ENCODE peak calls at places on chromosomes 4 and X, in four cellular contexts. J, P, X and U are unnamed samples.

GRCh38 chrX:21905976-21906375 is 34.5 kb upstream of the SMS start:
- DNase-seq in J (no peak), P (no peak), X (no peak), U (no peak)

GRCh38 chr4:83558693-83559092 is 22.8 kb downstream of the GPAT3 start:
- DNase-seq in J (no peak), P (no peak), X (no peak), U (no peak)

GRCh38 chr4:153090670-153091385 is 113.4 kb upstream of the TRIM2 start:
- DNase-seq in J (no peak), P (no peak), X (no peak), U (no peak)

GRCh38 chr4:11543710-11544109 is 115.0 kb upstream of the HS3ST1 start:
- DNase-seq in J (peak), P (no peak), X (no peak), U (no peak)

GRCh38 chr4:94976371-94977011 is 218.7 kb downstream of the BMPR1B start:
- DNase-seq in J (peak), P (no peak), X (no peak), U (no peak)

GRCh38 chr4:83716874-83717273 is 181.0 kb downstream of the GPAT3 start:
- DNase-seq in J (no peak), P (no peak), X (no peak), U (no peak)

GRCh38 chrX:10974920-10975319 is 136.2 kb upstream of the HCCS start:
- DNase-seq in J (no peak), P (no peak), X (no peak), U (no peak)

GRCh38 chrX:49001521-49002090 is 458 bp downstream of the GRIPAP1 start:
- DNase-seq in J (peak), P (peak), X (no peak), U (no peak)

GRCh38 chr4:114281561-114281960 is 302.1 kb upstream of the ARSJ start:
- DNase-seq in J (no peak), P (no peak), X (no peak), U (no peak)

GRCh38 chr4:94927696-94928095 is 169.9 kb downstream of the BMPR1B start:
- DNase-seq in J (no peak), P (no peak), X (no peak), U (no peak)

GRCh38 chr4:40301592-40301991 is 33.5 kb upstream of the CHRNA9 start:
- DNase-seq in J (no peak), P (no peak), X (peak), U (no peak)

GRCh38 chr4:176376032-176376614 is 56.4 kb downstream of the SPCS3 start:
- DNase-seq in J (peak), P (no peak), X (no peak), U (no peak)

GRCh38 chr4:143352052-143352451 is 15.4 kb downstream of the GAB1 start:
- DNase-seq in J (no peak), P (no peak), X (no peak), U (no peak)

GRCh38 chrX:15680401-15680800 is 15.8 kb upstream of the CLTRN start:
- DNase-seq in J (no peak), P (no peak), X (no peak), U (no peak)

GRCh38 chr4:6884341-6884870 is 25.2 kb upstream of the TBC1D14 start:
- DNase-seq in J (no peak), P (no peak), X (no peak), U (no peak)

GRCh38 chr4:6878451-6879059 is 31.1 kb upstream of the TBC1D14 start:
- DNase-seq in J (no peak), P (no peak), X (no peak), U (no peak)

GRCh38 chr4:6881908-6882307 is 27.7 kb upstream of the TBC1D14 start:
- DNase-seq in J (no peak), P (no peak), X (no peak), U (no peak)

GRCh38 chr4:6877070-6877469 is 32.6 kb upstream of the TBC1D14 start:
- DNase-seq in J (no peak), P (no peak), X (no peak), U (no peak)

GRCh38 chr4:6880691-6881090 is 28.9 kb upstream of the TBC1D14 start:
- DNase-seq in J (no peak), P (no peak), X (no peak), U (no peak)
- TF ChIP-seq POLR2A in J (no peak), P (no peak), X (no peak), U (no peak)

DNA sequence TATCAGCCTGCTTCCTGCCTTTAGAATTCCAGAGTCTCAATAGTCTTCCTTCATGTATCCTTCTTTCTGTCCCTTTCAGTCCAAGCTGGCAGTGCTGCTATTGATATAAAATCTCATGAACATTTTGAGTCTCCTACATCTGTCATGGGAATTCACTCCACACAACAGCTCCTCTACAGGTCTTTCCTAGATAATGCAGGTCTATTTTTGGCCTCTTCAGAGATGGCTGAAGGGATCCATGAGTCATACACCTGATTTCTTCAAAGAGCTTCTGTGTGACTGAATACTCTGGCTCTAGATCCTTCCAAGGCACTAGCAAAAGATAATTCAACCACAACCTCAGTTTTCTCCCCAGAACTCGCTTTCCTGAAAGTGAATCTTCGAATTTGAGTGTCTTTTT is 115.4 kb downstream of the STPG2 start:
- DNase-seq in J (peak), P (no peak), X (no peak), U (no peak)
- TF ChIP-seq CTCF in J (no peak), P (no peak), X (no peak), U (no peak)

GRCh38 chrX:123962006-123962485 is 540 bp downstream of the STAG2 start:
- DNase-seq in J (no peak), P (no peak), X (no peak), U (no peak)

GRCh38 chrX:123962794-123963373 is 1.4 kb downstream of the STAG2 start:
- DNase-seq in J (peak), P (peak), X (peak), U (peak)

GRCh38 chrX:123965712-123966111 is 4.2 kb downstream of the STAG2 start:
- DNase-seq in J (no peak), P (no peak), X (no peak), U (no peak)

GRCh38 chrX:123961268-123962005 is at the start of gene STAG2:
- DNase-seq in J (peak), P (peak), X (peak), U (peak)

GRCh38 chrX:123964155-123964554 is 2.6 kb downstream of the STAG2 start:
- DNase-seq in J (no peak), P (no peak), X (no peak), U (no peak)
- H3K4me3 ChIP-seq in J (no peak), P (peak), X (peak), U (no peak)

GRCh38 chrX:41442824-41443560 is 4.2 kb upstream of the NYX start:
- DNase-seq in J (no peak), P (no peak), X (no peak), U (peak)

GRCh38 chrX:41445171-41445570 is 2.0 kb upstream of the NYX start:
- DNase-seq in J (no peak), P (no peak), X (no peak), U (no peak)

GRCh38 chrX:41445781-41446358 is 1.3 kb upstream of the NYX start:
- DNase-seq in J (no peak), P (no peak), X (no peak), U (no peak)

GRCh38 chrX:41447897-41448296 is 754 bp downstream of the NYX start:
- DNase-seq in J (no peak), P (no peak), X (no peak), U (no peak)

GRCh38 chrX:41441934-41442823 is 5.0 kb upstream of the NYX start:
- DNase-seq in J (peak), P (peak), X (peak), U (peak)
- TF ChIP-seq POLR2A in J (peak), P (no peak), X (no peak), U (no peak)

GRCh38 chrX:108199041-108199440 is 107.5 kb downstream of the ATG4A start:
- DNase-seq in J (no peak), P (no peak), X (no peak), U (no peak)

GRCh38 chrX:108198420-108198819 is 106.8 kb downstream of the ATG4A start:
- DNase-seq in J (no peak), P (no peak), X (no peak), U (no peak)

GRCh38 chrX:108209006-108209554 is 117.5 kb downstream of the ATG4A start:
- DNase-seq in J (no peak), P (no peak), X (no peak), U (no peak)

GRCh38 chrX:108199691-108200090 is 108.1 kb downstream of the ATG4A start:
- DNase-seq in J (peak), P (peak), X (no peak), U (no peak)

DNA sequence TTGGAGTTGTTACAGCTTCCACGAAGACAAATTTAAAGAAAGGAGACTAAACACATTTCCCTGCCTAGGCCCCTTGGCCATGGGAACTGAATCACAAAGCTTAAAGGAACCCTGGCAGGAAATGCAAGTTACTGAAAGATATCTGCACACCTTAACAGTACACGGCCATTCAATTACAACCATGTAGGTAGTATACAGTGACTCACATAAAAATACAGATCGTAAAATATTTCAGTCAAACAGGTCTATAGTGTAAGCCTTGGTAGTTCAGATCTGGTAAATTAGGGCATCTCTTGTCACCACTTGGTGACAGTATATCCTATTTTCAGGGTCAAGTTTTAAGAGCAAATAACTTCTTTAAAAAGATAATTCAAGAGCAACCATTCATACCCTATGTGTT is 112.0 kb downstream of the ATG4A start:
- DNase-seq in J (no peak), P (no peak), X (no peak), U (no peak)
- TF ChIP-seq CTCF in J (no peak), P (no peak), X (no peak), U (no peak)

DNA sequence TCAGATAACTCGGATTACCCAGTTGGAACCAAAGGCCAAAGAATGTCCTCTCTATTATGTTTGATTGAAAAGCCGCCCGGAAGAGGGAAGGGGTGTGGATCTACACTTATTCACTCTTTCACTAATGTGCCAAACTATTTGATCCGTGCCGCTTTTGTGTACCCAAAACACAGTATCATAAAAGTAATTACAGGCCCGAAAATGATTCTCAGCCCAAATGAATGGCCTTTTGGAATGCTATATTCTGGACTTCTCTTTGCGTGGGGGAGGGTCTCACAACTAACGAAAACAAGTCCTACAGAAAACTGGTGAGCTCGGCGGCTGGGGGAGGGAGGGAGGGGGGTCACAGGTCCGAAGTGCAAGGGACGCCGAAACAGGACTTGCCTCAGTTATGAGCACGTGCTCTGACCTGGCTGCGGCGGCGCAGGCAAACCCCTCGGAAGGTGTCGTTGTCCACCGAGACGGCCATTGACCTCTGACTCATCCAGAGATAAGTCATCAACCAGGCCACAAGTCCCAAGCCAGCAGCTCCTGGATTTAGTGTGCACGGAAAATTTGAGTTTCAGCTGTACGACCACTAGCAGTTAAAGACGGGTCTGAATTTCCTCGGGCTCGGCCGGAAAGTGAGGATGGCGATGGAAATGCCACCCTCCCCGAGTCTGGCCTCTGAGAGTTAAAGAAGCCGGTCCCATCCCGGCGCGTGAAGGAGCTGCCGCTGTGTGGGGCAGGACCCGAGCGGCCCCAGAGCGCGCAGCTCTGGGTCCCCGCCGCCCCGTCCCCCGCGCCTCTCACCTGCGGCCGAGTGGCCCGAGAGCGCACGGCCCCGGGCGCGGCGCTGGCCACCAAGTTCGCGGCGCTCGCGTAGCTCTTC is 721 bp downstream of the SH3D19 start:
- DNase-seq in J (peak), P (peak), X (peak), U (peak)
- H3K4me3 ChIP-seq in J (peak), P (peak), X (peak), U (peak)

DNA sequence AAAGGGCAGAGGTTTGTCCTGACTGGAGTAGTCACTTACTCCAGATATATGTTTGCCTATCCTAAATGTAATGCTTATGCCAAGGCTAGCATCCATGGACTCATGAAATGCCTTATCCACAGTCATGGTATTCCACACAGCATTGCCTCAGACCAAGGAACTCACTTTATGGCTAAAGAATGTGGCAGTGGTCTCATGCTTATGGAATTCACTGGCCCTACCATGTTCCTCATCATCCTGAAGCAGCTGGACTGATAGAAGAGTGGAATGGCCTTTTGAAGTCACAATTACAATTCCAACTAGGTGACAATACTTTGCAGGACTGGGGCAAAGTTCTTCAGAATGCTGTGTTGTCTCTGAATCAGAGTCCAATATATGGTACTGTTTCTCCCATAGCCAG is 1014.8 kb downstream of the RAPGEF2 start:
- DNase-seq in J (no peak), P (no peak), X (no peak), U (no peak)
- TF ChIP-seq POLR2A in J (no peak), P (no peak), X (no peak), U (no peak)

GRCh38 chr4:7679431-7679830 is 244.7 kb upstream of the PSAPL1 start:
- DNase-seq in J (no peak), P (no peak), X (no peak), U (no peak)
- TF ChIP-seq CTCF in J (no peak), P (no peak), X (no peak), U (no peak)